ENCODE peak calls at places on chromosome 14, in six cellular contexts. One of them, this sample, is unnamed. For H3K27me3, the result is how much of the 10 kb centered on the place peaks cover.

GRCh38 chr14:96203116-96203515 is 1.5 kb upstream of the BDKRB2 start:
- DNase-seq in Peyer's patch: no peak
- DNase-seq in colonic mucosa: no peak
- DNase-seq in H7: no peak
- DNase-seq in mammary epithelial cell: no peak
- DNase-seq in HAP-1: no peak
- DNase-seq in this sample: no peak

GRCh38 chr14:44847910-44848309 is 113.8 kb downstream of the KLHL28 start:
- DNase-seq in Peyer's patch: no peak
- DNase-seq in colonic mucosa: no peak
- DNase-seq in H7: no peak
- DNase-seq in mammary epithelial cell: peak
- DNase-seq in HAP-1: no peak
- DNase-seq in this sample: no peak

GRCh38 chr14:95507174-95507573 is 9.3 kb downstream of the SYNE3 start:
- DNase-seq in Peyer's patch: peak
- DNase-seq in colonic mucosa: peak
- DNase-seq in H7: no peak
- DNase-seq in mammary epithelial cell: peak
- DNase-seq in HAP-1: no peak
- DNase-seq in this sample: peak

GRCh38 chr14:63453443-63453936 is 89.7 kb downstream of the PPP2R5E start:
- DNase-seq in Peyer's patch: no peak
- DNase-seq in colonic mucosa: no peak
- DNase-seq in H7: no peak
- DNase-seq in mammary epithelial cell: no peak
- DNase-seq in HAP-1: no peak
- DNase-seq in this sample: no peak

GRCh38 chr14:95381726-95382125 is 62.0 kb upstream of the CLMN start:
- DNase-seq in Peyer's patch: no peak
- DNase-seq in colonic mucosa: no peak
- DNase-seq in H7: no peak
- DNase-seq in mammary epithelial cell: no peak
- DNase-seq in HAP-1: no peak
- DNase-seq in this sample: no peak

GRCh38 chr14:35159742-35160409 is 37.5 kb downstream of the PRORP start:
- DNase-seq in Peyer's patch: no peak
- DNase-seq in colonic mucosa: no peak
- DNase-seq in H7: no peak
- DNase-seq in mammary epithelial cell: peak
- DNase-seq in HAP-1: no peak
- DNase-seq in this sample: no peak

GRCh38 chr14:46496409-46496808 is 155.2 kb downstream of the RPL10L start:
- DNase-seq in Peyer's patch: no peak
- DNase-seq in colonic mucosa: no peak
- DNase-seq in H7: no peak
- DNase-seq in mammary epithelial cell: no peak
- DNase-seq in HAP-1: no peak
- DNase-seq in this sample: no peak

GRCh38 chr14:99609245-99610117 is 5.5 kb upstream of the CCDC85C start:
- DNase-seq in Peyer's patch: peak
- DNase-seq in colonic mucosa: no peak
- DNase-seq in H7: peak
- DNase-seq in mammary epithelial cell: no peak
- DNase-seq in HAP-1: no peak
- DNase-seq in this sample: no peak

GRCh38 chr14:67690011-67690410 is 5.6 kb downstream of the RDH11 start:
- DNase-seq in Peyer's patch: no peak
- DNase-seq in colonic mucosa: no peak
- DNase-seq in H7: no peak
- DNase-seq in mammary epithelial cell: peak
- DNase-seq in HAP-1: no peak
- DNase-seq in this sample: no peak

GRCh38 chr14:50865677-50866076 is 6.2 kb upstream of the ABHD12B start:
- DNase-seq in Peyer's patch: no peak
- DNase-seq in colonic mucosa: no peak
- DNase-seq in H7: no peak
- DNase-seq in mammary epithelial cell: no peak
- DNase-seq in HAP-1: no peak
- DNase-seq in this sample: no peak

GRCh38 chr14:25622752-25623151 is 572.8 kb upstream of the STXBP6 start:
- DNase-seq in Peyer's patch: no peak
- DNase-seq in colonic mucosa: no peak
- DNase-seq in H7: no peak
- DNase-seq in mammary epithelial cell: no peak
- DNase-seq in HAP-1: no peak
- DNase-seq in this sample: no peak

GRCh38 chr14:69882086-69882864 is 3.1 kb downstream of the SMOC1 start:
- DNase-seq in Peyer's patch: no peak
- DNase-seq in colonic mucosa: no peak
- DNase-seq in H7: peak
- DNase-seq in mammary epithelial cell: no peak
- DNase-seq in HAP-1: no peak
- DNase-seq in this sample: no peak

DNA sequence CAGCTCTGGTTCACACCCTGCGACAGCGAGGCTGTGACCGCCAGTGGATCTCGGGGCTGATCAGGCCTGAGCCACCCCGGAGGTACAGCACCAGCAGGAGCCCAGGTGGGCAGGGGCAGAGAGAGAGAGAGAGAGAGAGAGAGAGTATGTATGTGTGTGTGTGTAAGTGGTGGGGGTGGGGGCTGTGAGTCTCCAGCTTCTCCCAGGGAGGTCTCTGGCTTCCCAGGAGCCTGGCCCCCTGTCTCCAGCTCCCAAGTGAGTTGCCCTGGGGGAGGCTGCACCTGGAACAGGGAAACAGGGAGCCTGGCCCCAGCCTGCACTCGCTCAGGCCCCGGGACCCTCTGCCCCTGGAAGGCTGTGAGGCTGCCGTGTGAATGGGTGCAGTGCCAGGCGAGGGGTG is 2.0 kb downstream of the C14orf180 start:
- DNase-seq in Peyer's patch: no peak
- DNase-seq in colonic mucosa: no peak
- DNase-seq in H7: no peak
- DNase-seq in mammary epithelial cell: no peak
- DNase-seq in HAP-1: no peak
- DNase-seq in this sample: no peak
- H3K4me3 ChIP-seq in Peyer's patch: no peak
- H3K4me3 ChIP-seq in colonic mucosa: no peak
- H3K4me3 ChIP-seq in H7: no peak
- H3K4me3 ChIP-seq in mammary epithelial cell: no peak
- H3K4me3 ChIP-seq in HAP-1: no peak
- H3K4me3 ChIP-seq in this sample: no peak

GRCh38 chr14:28773176-28773575 is 6.6 kb downstream of the FOXG1 start:
- DNase-seq in Peyer's patch: no peak
- DNase-seq in colonic mucosa: no peak
- DNase-seq in H7: peak
- DNase-seq in mammary epithelial cell: no peak
- DNase-seq in HAP-1: no peak
- DNase-seq in this sample: no peak
- H3K27me3 ChIP-seq in Peyer's patch: under half
- H3K27me3 ChIP-seq in colonic mucosa: under half
- H3K27me3 ChIP-seq in H7: half or more
- H3K27me3 ChIP-seq in mammary epithelial cell: half or more
- H3K27me3 ChIP-seq in HAP-1: under half
- H3K27me3 ChIP-seq in this sample: under half

GRCh38 chr14:73753887-73754880 is 40.0 kb upstream of the PNMA1 start:
- DNase-seq in Peyer's patch: peak
- DNase-seq in colonic mucosa: peak
- DNase-seq in H7: no peak
- DNase-seq in mammary epithelial cell: no peak
- DNase-seq in HAP-1: no peak
- DNase-seq in this sample: peak

GRCh38 chr14:73757381-73757780 is 43.2 kb upstream of the PNMA1 start:
- DNase-seq in Peyer's patch: no peak
- DNase-seq in colonic mucosa: no peak
- DNase-seq in H7: no peak
- DNase-seq in mammary epithelial cell: no peak
- DNase-seq in HAP-1: no peak
- DNase-seq in this sample: no peak

GRCh38 chr14:73754911-73755360 is 40.8 kb upstream of the PNMA1 start:
- DNase-seq in Peyer's patch: peak
- DNase-seq in colonic mucosa: no peak
- DNase-seq in H7: peak
- DNase-seq in mammary epithelial cell: no peak
- DNase-seq in HAP-1: no peak
- DNase-seq in this sample: peak

GRCh38 chr14:73753043-73753886 is 39.1 kb upstream of the PNMA1 start:
- DNase-seq in Peyer's patch: peak
- DNase-seq in colonic mucosa: peak
- DNase-seq in H7: no peak
- DNase-seq in mammary epithelial cell: no peak
- DNase-seq in HAP-1: no peak
- DNase-seq in this sample: peak

GRCh38 chr14:73755434-73756014 is 41.3 kb upstream of the PNMA1 start:
- DNase-seq in Peyer's patch: peak
- DNase-seq in colonic mucosa: peak
- DNase-seq in H7: peak
- DNase-seq in mammary epithelial cell: peak
- DNase-seq in HAP-1: no peak
- DNase-seq in this sample: peak
- H3K4me3 ChIP-seq in Peyer's patch: no peak
- H3K4me3 ChIP-seq in colonic mucosa: peak
- H3K4me3 ChIP-seq in H7: no peak
- H3K4me3 ChIP-seq in mammary epithelial cell: no peak
- H3K4me3 ChIP-seq in HAP-1: no peak
- H3K4me3 ChIP-seq in this sample: no peak

DNA sequence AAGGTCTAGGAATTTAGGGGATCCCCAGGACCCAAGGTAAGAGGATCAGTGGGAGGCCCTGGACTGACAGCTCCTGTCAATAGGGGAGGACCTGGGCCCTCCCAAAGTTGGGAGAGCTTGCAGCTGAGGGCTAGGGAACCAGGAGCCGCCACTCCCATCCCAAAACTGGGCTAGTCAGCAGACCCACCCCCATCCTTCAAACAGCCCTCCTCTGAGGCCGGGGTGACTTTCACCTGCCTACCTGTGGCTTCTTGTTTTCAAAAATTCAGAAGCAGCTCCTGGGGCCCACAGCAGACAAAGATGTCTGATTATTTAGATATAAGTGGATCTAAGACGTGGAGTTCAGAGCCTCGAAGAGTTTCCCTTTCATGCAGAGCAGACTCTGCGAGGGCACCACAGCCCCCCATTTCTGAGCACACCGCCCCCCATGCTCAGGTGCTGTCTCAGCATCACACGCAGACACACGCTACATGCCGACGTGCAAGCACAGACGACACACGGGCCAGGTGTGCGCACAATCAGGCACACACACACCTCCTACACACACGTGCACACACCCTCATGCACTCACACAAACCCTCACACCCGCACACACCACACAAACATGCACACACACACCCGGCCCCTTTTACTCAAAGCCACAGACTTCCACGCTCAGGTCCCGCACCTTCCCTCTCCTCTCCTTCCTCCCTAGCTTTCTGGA is 21.9 kb downstream of the DIO3 start:
- DNase-seq in Peyer's patch: no peak
- DNase-seq in colonic mucosa: no peak
- DNase-seq in H7: no peak
- DNase-seq in mammary epithelial cell: no peak
- DNase-seq in HAP-1: no peak
- DNase-seq in this sample: no peak
- H3K27me3 ChIP-seq in Peyer's patch: under half
- H3K27me3 ChIP-seq in colonic mucosa: under half
- H3K27me3 ChIP-seq in H7: under half
- H3K27me3 ChIP-seq in mammary epithelial cell: under half
- H3K27me3 ChIP-seq in HAP-1: under half
- H3K27me3 ChIP-seq in this sample: under half

GRCh38 chr14:22813145-22813544 is 2.1 kb downstream of the SLC7A7 start:
- DNase-seq in Peyer's patch: no peak
- DNase-seq in colonic mucosa: no peak
- DNase-seq in H7: no peak
- DNase-seq in mammary epithelial cell: no peak
- DNase-seq in HAP-1: no peak
- DNase-seq in this sample: no peak
- H3K4me3 ChIP-seq in Peyer's patch: no peak
- H3K4me3 ChIP-seq in colonic mucosa: no peak
- H3K4me3 ChIP-seq in H7: no peak
- H3K4me3 ChIP-seq in mammary epithelial cell: no peak
- H3K4me3 ChIP-seq in HAP-1: no peak
- H3K4me3 ChIP-seq in this sample: no peak

GRCh38 chr14:93079321-93079720 is 36.4 kb downstream of the ITPK1 start:
- DNase-seq in Peyer's patch: no peak
- DNase-seq in colonic mucosa: no peak
- DNase-seq in H7: no peak
- DNase-seq in mammary epithelial cell: no peak
- DNase-seq in HAP-1: no peak
- DNase-seq in this sample: no peak
- H3K27me3 ChIP-seq in Peyer's patch: under half
- H3K27me3 ChIP-seq in colonic mucosa: under half
- H3K27me3 ChIP-seq in H7: under half
- H3K27me3 ChIP-seq in mammary epithelial cell: under half
- H3K27me3 ChIP-seq in HAP-1: under half
- H3K27me3 ChIP-seq in this sample: under half

GRCh38 chr14:90941705-90942104 is 118.7 kb downstream of the RPS6KA5 start:
- DNase-seq in Peyer's patch: no peak
- DNase-seq in colonic mucosa: no peak
- DNase-seq in H7: no peak
- DNase-seq in mammary epithelial cell: no peak
- DNase-seq in HAP-1: no peak
- DNase-seq in this sample: no peak
- H3K4me3 ChIP-seq in Peyer's patch: no peak
- H3K4me3 ChIP-seq in colonic mucosa: no peak
- H3K4me3 ChIP-seq in H7: no peak
- H3K4me3 ChIP-seq in mammary epithelial cell: no peak
- H3K4me3 ChIP-seq in HAP-1: no peak
- H3K4me3 ChIP-seq in this sample: no peak

GRCh38 chr14:101508196-101508947 is 52.9 kb upstream of the DIO3 start:
- DNase-seq in Peyer's patch: peak
- DNase-seq in colonic mucosa: no peak
- DNase-seq in H7: peak
- DNase-seq in mammary epithelial cell: no peak
- DNase-seq in HAP-1: no peak
- DNase-seq in this sample: no peak

GRCh38 chr14:101507306-101508150 is 53.8 kb upstream of the DIO3 start:
- DNase-seq in Peyer's patch: peak
- DNase-seq in colonic mucosa: no peak
- DNase-seq in H7: peak
- DNase-seq in mammary epithelial cell: no peak
- DNase-seq in HAP-1: no peak
- DNase-seq in this sample: no peak

GRCh38 chr14:101506921-101507300 is 54.4 kb upstream of the DIO3 start:
- DNase-seq in Peyer's patch: peak
- DNase-seq in colonic mucosa: no peak
- DNase-seq in H7: peak
- DNase-seq in mammary epithelial cell: no peak
- DNase-seq in HAP-1: no peak
- DNase-seq in this sample: no peak

GRCh38 chr14:101505216-101505970 is 55.9 kb upstream of the DIO3 start:
- DNase-seq in Peyer's patch: peak
- DNase-seq in colonic mucosa: no peak
- DNase-seq in H7: peak
- DNase-seq in mammary epithelial cell: no peak
- DNase-seq in HAP-1: no peak
- DNase-seq in this sample: no peak

GRCh38 chr14:101506211-101506920 is 54.9 kb upstream of the DIO3 start:
- DNase-seq in Peyer's patch: peak
- DNase-seq in colonic mucosa: no peak
- DNase-seq in H7: peak
- DNase-seq in mammary epithelial cell: no peak
- DNase-seq in HAP-1: no peak
- DNase-seq in this sample: no peak
- H3K27me3 ChIP-seq in Peyer's patch: under half
- H3K27me3 ChIP-seq in colonic mucosa: under half
- H3K27me3 ChIP-seq in H7: under half
- H3K27me3 ChIP-seq in mammary epithelial cell: under half
- H3K27me3 ChIP-seq in HAP-1: under half
- H3K27me3 ChIP-seq in this sample: under half

This sample was measured in MG63.